ENCODE peak calls at places on chromosomes 3 and 15, in five cellular contexts. One of them, this sample, is unnamed.

GRCh38 chr3:124772081-124772831 is 42.0 kb downstream of the UMPS start:
- DNase-seq in tibial artery: peak; percentile 45
- DNase-seq in choroid plexus epithelial cell: peak; percentile 42
- DNase-seq in breast epithelium: no peak
- DNase-seq in kidney epithelial cell: no peak
- DNase-seq in this sample: no peak

GRCh38 chr3:4976109-4976508 is 3.1 kb upstream of the BHLHE40 start:
- DNase-seq in tibial artery: peak; percentile 62
- DNase-seq in choroid plexus epithelial cell: peak; percentile 83
- DNase-seq in breast epithelium: no peak
- DNase-seq in kidney epithelial cell: no peak
- DNase-seq in this sample: no peak

GRCh38 chr3:46998121-46998851 is 18.8 kb downstream of the NBEAL2 start:
- DNase-seq in tibial artery: peak; percentile 53
- DNase-seq in choroid plexus epithelial cell: peak; percentile 65
- DNase-seq in breast epithelium: no peak
- DNase-seq in kidney epithelial cell: peak; percentile 19
- DNase-seq in this sample: no peak

GRCh38 chr3:34780973-34781372 is 858.4 kb upstream of the ARPP21 start:
- DNase-seq in tibial artery: no peak
- DNase-seq in choroid plexus epithelial cell: peak; percentile 37
- DNase-seq in breast epithelium: no peak
- DNase-seq in kidney epithelial cell: no peak
- DNase-seq in this sample: no peak

GRCh38 chr15:99209326-99209725 is 40.1 kb downstream of the TTC23 start:
- DNase-seq in tibial artery: no peak
- DNase-seq in choroid plexus epithelial cell: no peak
- DNase-seq in breast epithelium: no peak
- DNase-seq in kidney epithelial cell: no peak
- DNase-seq in this sample: no peak

GRCh38 chr15:69074011-69074842 is 59.7 kb downstream of the NOX5 start:
- DNase-seq in tibial artery: peak; percentile 40
- DNase-seq in choroid plexus epithelial cell: peak; percentile 67
- DNase-seq in breast epithelium: peak; percentile 74
- DNase-seq in kidney epithelial cell: no peak
- DNase-seq in this sample: peak; percentile 22

GRCh38 chr15:45338417-45338816 is 39.9 kb downstream of the GATM start:
- DNase-seq in tibial artery: no peak
- DNase-seq in choroid plexus epithelial cell: no peak
- DNase-seq in breast epithelium: no peak
- DNase-seq in kidney epithelial cell: no peak
- DNase-seq in this sample: no peak

GRCh38 chr15:82763361-82764142 is 42.3 kb downstream of the FSD2 start:
- DNase-seq in tibial artery: no peak
- DNase-seq in choroid plexus epithelial cell: no peak
- DNase-seq in breast epithelium: no peak
- DNase-seq in kidney epithelial cell: no peak
- DNase-seq in this sample: no peak

GRCh38 chr3:112688819-112689218 is 47.9 kb upstream of the CCDC80 start:
- DNase-seq in tibial artery: no peak
- DNase-seq in choroid plexus epithelial cell: no peak
- DNase-seq in breast epithelium: no peak
- DNase-seq in kidney epithelial cell: no peak
- DNase-seq in this sample: peak; percentile 40

GRCh38 chr15:42072141-42072685 is 22.1 kb downstream of the PLA2G4D start:
- DNase-seq in tibial artery: no peak
- DNase-seq in choroid plexus epithelial cell: no peak
- DNase-seq in breast epithelium: no peak
- DNase-seq in kidney epithelial cell: no peak
- DNase-seq in this sample: no peak

DNA sequence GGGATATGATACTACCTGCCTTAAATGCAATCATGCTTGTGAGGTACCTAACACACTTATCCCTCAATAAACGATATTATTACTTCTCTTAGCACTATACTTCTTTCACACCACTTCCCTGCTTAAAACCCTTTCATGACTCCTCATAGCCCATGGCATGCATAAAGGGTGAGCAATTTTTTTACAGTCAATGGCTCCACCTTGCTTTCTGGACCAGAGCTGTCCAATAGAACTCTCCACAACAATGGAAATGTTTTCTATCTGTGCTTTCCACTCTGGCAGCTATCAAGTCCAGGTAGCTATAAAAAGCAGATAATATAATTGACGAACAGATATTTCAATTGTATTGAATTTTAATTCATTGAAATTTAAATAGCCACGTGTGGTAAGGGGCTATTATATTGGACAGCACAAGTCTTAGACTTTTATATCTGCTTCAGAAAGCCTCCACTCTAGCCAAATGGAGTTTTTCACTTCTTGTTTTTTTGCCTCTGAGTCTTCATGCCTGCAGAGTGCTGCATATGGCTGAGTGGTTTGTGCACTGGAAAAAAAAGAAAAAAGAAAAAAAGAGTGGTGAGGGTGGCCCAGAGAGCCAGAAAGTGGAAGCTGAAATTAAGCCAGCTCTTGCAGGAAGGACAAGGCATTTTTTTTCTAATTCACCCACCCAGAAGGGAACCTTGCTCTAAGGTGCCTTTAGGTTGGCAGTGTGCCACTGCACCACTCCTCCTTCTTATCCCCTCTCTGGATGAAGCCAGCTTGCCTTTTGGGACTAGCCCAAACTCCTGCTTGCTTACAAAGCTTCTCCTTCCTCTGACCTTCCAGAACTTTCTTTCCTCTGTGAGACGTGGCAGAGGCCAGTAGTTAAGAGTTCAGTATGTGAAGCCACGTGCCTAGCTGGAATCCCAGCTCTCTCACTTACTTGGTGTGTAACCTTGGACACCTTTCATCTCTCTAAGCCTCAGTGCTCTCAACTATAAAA is 239.0 kb upstream of the LRTM1 start:
- DNase-seq in tibial artery: no peak
- DNase-seq in choroid plexus epithelial cell: peak; percentile 27
- DNase-seq in breast epithelium: no peak
- DNase-seq in kidney epithelial cell: no peak
- DNase-seq in this sample: no peak
- TF ChIP-seq CTCF in tibial artery: no peak
- TF ChIP-seq CTCF in choroid plexus epithelial cell: peak; percentile 13
- TF ChIP-seq CTCF in breast epithelium: no peak
- TF ChIP-seq CTCF in kidney epithelial cell: no peak
- TF ChIP-seq CTCF in this sample: no peak

DNA sequence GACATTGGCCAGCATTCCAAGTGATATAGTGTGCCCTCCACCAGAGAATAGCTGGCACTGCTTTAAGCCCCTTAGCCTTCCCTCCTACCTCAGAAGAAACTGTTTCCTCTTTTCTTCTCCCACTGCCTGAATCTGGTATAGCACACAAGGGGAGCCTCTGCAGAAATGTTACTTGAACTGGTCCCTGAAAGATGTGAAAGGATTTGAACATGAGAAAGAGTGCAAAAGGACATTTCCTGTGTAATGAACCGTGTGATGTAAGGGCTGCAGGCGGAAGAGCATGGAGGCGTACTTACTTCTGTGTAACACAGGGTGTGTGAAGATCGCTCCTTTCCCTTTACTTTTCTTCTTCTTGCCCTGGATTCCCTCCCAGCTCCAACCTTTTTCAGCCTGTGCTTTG is 8.3 kb downstream of the TMOD3 start:
- DNase-seq in tibial artery: no peak
- DNase-seq in choroid plexus epithelial cell: peak; percentile 80
- DNase-seq in breast epithelium: no peak
- DNase-seq in kidney epithelial cell: no peak
- DNase-seq in this sample: no peak
- H3K4me3 ChIP-seq in tibial artery: no peak overlapping the region
- H3K4me3 ChIP-seq in choroid plexus epithelial cell: no peak overlapping the region
- H3K4me3 ChIP-seq in breast epithelium: no peak overlapping the region
- H3K4me3 ChIP-seq in kidney epithelial cell: no peak overlapping the region
- H3K4me3 ChIP-seq in this sample: no peak overlapping the region

GRCh38 chr3:49673715-49674490 is at the start of gene APEH:
- DNase-seq in tibial artery: peak; percentile 95
- DNase-seq in choroid plexus epithelial cell: peak; percentile 98
- DNase-seq in breast epithelium: peak; percentile 93
- DNase-seq in kidney epithelial cell: peak; percentile 93
- DNase-seq in this sample: peak; percentile 92

GRCh38 chr3:49675912-49676311 is 1.8 kb downstream of the APEH start:
- DNase-seq in tibial artery: no peak
- DNase-seq in choroid plexus epithelial cell: no peak
- DNase-seq in breast epithelium: no peak
- DNase-seq in kidney epithelial cell: no peak
- DNase-seq in this sample: no peak

GRCh38 chr3:49673131-49673714 is 928 bp upstream of the APEH start:
- DNase-seq in tibial artery: no peak
- DNase-seq in choroid plexus epithelial cell: peak; percentile 26
- DNase-seq in breast epithelium: no peak
- DNase-seq in kidney epithelial cell: no peak
- DNase-seq in this sample: no peak

GRCh38 chr3:49671291-49672288 is 2.6 kb upstream of the APEH start:
- DNase-seq in tibial artery: no peak
- DNase-seq in choroid plexus epithelial cell: peak; percentile 71
- DNase-seq in breast epithelium: peak; percentile 76
- DNase-seq in kidney epithelial cell: no peak
- DNase-seq in this sample: peak; percentile 32

GRCh38 chr3:49674491-49674983 is 386 bp downstream of the APEH start:
- DNase-seq in tibial artery: peak; percentile 40
- DNase-seq in choroid plexus epithelial cell: no peak
- DNase-seq in breast epithelium: no peak
- DNase-seq in kidney epithelial cell: no peak
- DNase-seq in this sample: no peak
- TF ChIP-seq CTCF in tibial artery: no peak
- TF ChIP-seq CTCF in choroid plexus epithelial cell: no peak
- TF ChIP-seq CTCF in breast epithelium: no peak
- TF ChIP-seq CTCF in kidney epithelial cell: no peak
- TF ChIP-seq CTCF in this sample: no peak

GRCh38 chr3:52280046-52280445 is 1.6 kb upstream of the WDR82 start:
- DNase-seq in tibial artery: no peak
- DNase-seq in choroid plexus epithelial cell: peak; percentile 51
- DNase-seq in breast epithelium: no peak
- DNase-seq in kidney epithelial cell: no peak
- DNase-seq in this sample: no peak
- H3K4me3 ChIP-seq in tibial artery: peak overlapping the region; percentile 87
- H3K4me3 ChIP-seq in choroid plexus epithelial cell: no peak overlapping the region
- H3K4me3 ChIP-seq in breast epithelium: no peak overlapping the region
- H3K4me3 ChIP-seq in kidney epithelial cell: no peak overlapping the region
- H3K4me3 ChIP-seq in this sample: no peak overlapping the region

DNA sequence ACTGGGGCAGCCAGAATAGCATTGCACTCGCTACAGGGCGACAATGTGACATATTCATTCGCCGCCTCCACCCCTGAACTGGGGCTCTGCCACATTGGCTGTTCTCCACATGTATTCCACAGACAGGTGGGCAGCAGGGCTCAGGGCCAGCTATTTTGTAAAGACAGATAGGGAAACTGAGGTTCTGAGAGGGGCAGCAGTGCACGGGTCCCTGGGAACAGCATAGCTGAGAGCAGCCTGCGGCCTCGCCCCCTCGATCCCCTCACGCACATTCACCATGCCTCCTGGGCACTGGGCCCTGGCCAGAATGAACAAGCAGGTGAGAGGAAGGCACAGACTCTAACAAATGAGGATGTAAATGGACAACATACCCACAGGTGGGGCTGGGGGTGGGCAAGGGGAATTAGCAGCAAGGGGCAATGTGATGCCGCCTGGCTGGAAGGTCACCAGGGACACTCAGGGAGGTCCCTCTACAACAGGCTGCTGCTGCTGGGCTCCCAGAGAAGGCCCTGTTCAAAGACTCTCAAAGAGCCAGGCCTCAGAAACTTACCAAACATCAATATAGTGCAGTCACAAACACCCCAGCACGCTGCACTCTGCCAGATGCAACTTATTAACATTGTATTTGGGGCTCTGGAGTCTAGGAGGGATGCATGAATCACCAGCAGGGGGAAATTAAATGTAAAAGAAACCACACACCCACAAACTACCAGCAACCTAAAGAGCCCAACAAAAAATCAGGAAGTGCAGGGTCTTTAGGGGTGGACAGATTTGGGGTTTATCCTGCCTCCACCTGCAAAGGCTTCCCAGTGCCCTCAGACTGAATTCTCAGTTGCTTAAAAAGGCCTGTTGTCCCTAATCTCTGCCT is 74.8 kb upstream of the SPATA12 start:
- DNase-seq in tibial artery: no peak
- DNase-seq in choroid plexus epithelial cell: no peak
- DNase-seq in breast epithelium: no peak
- DNase-seq in kidney epithelial cell: no peak
- DNase-seq in this sample: peak; percentile 62
- TF ChIP-seq CTCF in tibial artery: no peak
- TF ChIP-seq CTCF in choroid plexus epithelial cell: no peak
- TF ChIP-seq CTCF in breast epithelium: no peak
- TF ChIP-seq CTCF in kidney epithelial cell: no peak
- TF ChIP-seq CTCF in this sample: peak; percentile 28

This sample was measured in HFF-Myc.